ENCODE peak calls at places on chromosomes 7 and 10, in nine cellular contexts. O, U, Q, J, E, N, L, B and A are unnamed samples.

GRCh38 chr10:91820144-91820543 is 21.9 kb downstream of the TNKS2 start:
- DNase-seq in U (peak; percentile 91), E (no peak), J (no peak), O (no peak), N (no peak), Q (no peak), L (no peak), B (peak; percentile 59), A (no peak)

GRCh38 chr7:30935569-30935877 is 23.9 kb downstream of the AQP1 start:
- DNase-seq in B (no peak), O (no peak), Q (no peak), E (no peak), N (no peak), L (no peak), J (no peak), U (no peak), A (no peak)

GRCh38 chr7:100013328-100013676 is 2.1 kb upstream of the ZKSCAN1 start:
- DNase-seq in N (no peak), J (no peak), L (no peak), E (no peak), O (peak; percentile 11), B (peak; percentile 78), U (no peak), Q (no peak), A (no peak)

GRCh38 chr7:135512135-135512887 is 2.4 kb upstream of the CNOT4 start:
- DNase-seq in U (peak; percentile 75), N (no peak), O (no peak), J (no peak), L (no peak), Q (no peak), E (no peak), B (peak; percentile 82), A (no peak)

GRCh38 chr10:78177013-78177370 is 143.3 kb downstream of the RPS24 start:
- DNase-seq in Q (no peak), N (no peak), U (no peak), B (no peak), O (peak; percentile 55), E (no peak), J (no peak), L (no peak), A (no peak)

GRCh38 chr7:16644624-16644986 is 949 bp downstream of the ANKMY2 start:
- DNase-seq in U (no peak), J (peak; percentile 40), Q (no peak), O (peak; percentile 77), L (peak; percentile 32), N (peak; percentile 79), B (peak; percentile 32), E (peak; percentile 50), A (no peak)

GRCh38 chr10:101843032-101843991 is at the start of gene KCNIP2:
- DNase-seq in L (peak; percentile 49), U (no peak), N (no peak), Q (no peak), O (no peak), B (no peak), J (peak; percentile 35), E (no peak), A (no peak)

GRCh38 chr7:108324053-108325038 is 131.9 kb downstream of the NRCAM start:
- DNase-seq in E (no peak), N (no peak), J (no peak), O (no peak), Q (no peak), L (no peak), B (no peak), U (no peak), A (no peak)

GRCh38 chr10:88389456-88389855 is 193.7 kb downstream of the RNLS start:
- DNase-seq in Q (no peak), B (peak; percentile 61), U (peak; percentile 62), N (no peak), L (no peak), J (no peak), E (no peak), O (no peak), A (peak; percentile 65)

GRCh38 chr7:141840708-141841107 is 577 bp downstream of the PRSS37 start:
- DNase-seq in Q (no peak), E (no peak), N (no peak), L (no peak), J (no peak), O (no peak), U (no peak), B (no peak), A (no peak)